ENCODE peak calls at places on chromosomes 5 and 9, in four cellular contexts. E is HL-60, K is K562, P is GM12878. Q is an unnamed sample.

GRCh38 chr5:53537711-53538110 is 22.7 kb upstream of the NDUFS4 start:
- DNase-seq in E (no peak), K (no peak), P (no peak), Q (no peak)

GRCh38 chr9:14441976-14442651 is 128.2 kb upstream of the NFIB start:
- DNase-seq in E (no peak), K (peak), P (no peak), Q (no peak)

GRCh38 chr5:56126487-56127179 is 106.5 kb downstream of the ANKRD55 start:
- DNase-seq in E (no peak), K (no peak), P (no peak), Q (no peak)

GRCh38 chr5:163682226-163682625 is 176.8 kb downstream of the MAT2B start:
- DNase-seq in K (no peak), P (no peak), E (no peak), Q (no peak)

GRCh38 chr9:129408535-129409215 is 212.2 kb downstream of the C9orf50 start:
- DNase-seq in P (no peak), E (no peak), K (peak), Q (no peak)

GRCh38 chr5:72106922-72107873 is at the start of gene MAP1B:
- DNase-seq in E (no peak), K (peak), P (no peak), Q (peak)

GRCh38 chr5:133618141-133618540 is 5.8 kb upstream of the FSTL4 start:
- DNase-seq in P (no peak), K (no peak), E (no peak), Q (no peak)

GRCh38 chr9:133597316-133597957 is 11.8 kb downstream of the FAM163B start:
- DNase-seq in E (no peak), P (no peak), K (peak), Q (no peak)

GRCh38 chr9:98263482-98264357 is 8.3 kb upstream of the TBC1D2 start:
- DNase-seq in E (peak), P (peak), K (peak), Q (peak)

GRCh38 chr9:97415146-97415545 is 3.2 kb downstream of the TDRD7 start:
- DNase-seq in E (peak), P (no peak), K (no peak), Q (no peak)

GRCh38 chr9:73081979-73082657 is 69.5 kb upstream of the ANXA1 start:
- DNase-seq in P (no peak), K (peak), E (no peak), Q (no peak)

GRCh38 chr5:30894811-30895210 is 298.7 kb upstream of the CDH6 start:
- DNase-seq in E (no peak), P (no peak), K (no peak), Q (no peak)

GRCh38 chr9:11011696-11012095 is 398.9 kb upstream of the PTPRD start:
- DNase-seq in E (no peak), P (no peak), K (no peak), Q (no peak)

GRCh38 chr5:135004376-135004775 is 29.7 kb downstream of the PITX1 start:
- DNase-seq in P (no peak), E (no peak), K (no peak), Q (no peak)

GRCh38 chr5:177431317-177432142 is 5.1 kb downstream of the GRK6 start:
- DNase-seq in P (peak), K (no peak), E (peak), Q (peak)

GRCh38 chr9:112868461-112868860 is 22.2 kb downstream of the SLC46A2 start:
- DNase-seq in K (no peak), P (no peak), E (no peak), Q (no peak)

GRCh38 chr9:23342296-23342695 is 483.7 kb downstream of the ELAVL2 start:
- DNase-seq in E (no peak), P (no peak), K (no peak), Q (no peak)

GRCh38 chr5:88882321-88883038 is 504 bp downstream of the MEF2C start:
- DNase-seq in K (peak), E (no peak), P (no peak), Q (no peak)

GRCh38 chr9:84216151-84216550 is 124.4 kb downstream of the SLC28A3 start:
- DNase-seq in E (no peak), P (no peak), K (no peak), Q (no peak)

GRCh38 chr5:143469125-143469524 is 65.6 kb upstream of the NR3C1 start:
- DNase-seq in K (peak), E (no peak), P (no peak), Q (no peak)

GRCh38 chr5:77083088-77083487 is 4.0 kb downstream of the ZBED3 start:
- DNase-seq in K (no peak), P (no peak), E (no peak), Q (no peak)

GRCh38 chr9:129873563-129873962 is 38.3 kb downstream of the USP20 start:
- DNase-seq in P (no peak), E (no peak), K (no peak), Q (no peak)

GRCh38 chr9:125805057-125805456 is 57.9 kb downstream of the PBX3 start:
- DNase-seq in P (no peak), E (no peak), K (no peak), Q (no peak)

GRCh38 chr5:178389796-178390195 is 157.2 kb upstream of the PHYKPL start:
- DNase-seq in E (no peak), P (no peak), K (no peak), Q (no peak)

DNA sequence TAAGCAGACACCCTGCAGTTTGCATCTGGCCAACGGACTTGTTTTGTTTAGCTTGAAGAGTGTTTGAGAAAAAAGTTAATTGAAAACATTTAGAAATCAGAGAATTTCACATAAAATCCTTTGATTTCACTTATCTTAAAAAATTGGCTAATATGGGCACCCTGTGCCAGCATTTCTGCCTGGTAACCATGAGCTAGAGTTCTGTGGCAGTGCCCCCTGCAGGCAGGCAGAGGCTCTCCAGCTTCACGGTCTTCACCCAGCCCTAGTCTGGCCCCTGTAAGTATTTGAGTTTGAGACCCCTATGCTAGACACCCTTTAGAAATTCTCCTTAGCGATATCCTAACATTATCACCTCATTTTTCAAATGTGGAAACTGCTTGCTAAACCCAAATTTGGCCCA is 18.8 kb upstream of the FANCC start:
- DNase-seq in P (no peak), E (no peak), K (no peak), Q (no peak)
- TF ChIP-seq SPI1 in P (no peak), E (no peak), K (no peak), Q (no peak)

GRCh38 chr5:168724227-168724626 is 145.1 kb upstream of the PANK3 start:
- DNase-seq in P (no peak), E (no peak), K (no peak), Q (no peak)
- TF ChIP-seq SPI1 in P (no peak), E (no peak), K (no peak), Q (no peak)

DNA sequence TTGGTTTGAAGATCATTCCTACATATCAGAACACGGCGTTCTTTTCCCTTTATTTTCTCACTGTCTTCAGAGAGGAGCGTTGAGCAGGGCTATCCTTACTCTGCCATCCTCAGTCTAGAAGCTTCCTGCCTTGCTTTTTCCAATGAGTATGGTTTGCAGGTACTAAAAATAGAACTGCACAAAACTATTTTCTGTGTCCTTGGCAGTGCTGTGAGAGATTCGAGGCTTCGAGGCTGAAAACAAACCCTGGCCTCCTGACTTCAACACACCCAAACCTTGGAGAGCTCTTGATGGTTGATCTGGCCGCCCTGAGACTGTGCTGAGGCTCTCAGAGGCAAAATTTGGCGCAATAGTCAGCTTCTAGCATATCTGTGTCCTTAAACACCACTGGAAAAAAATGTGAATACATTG is 78.9 kb downstream of the GOLPH3 start:
- DNase-seq in P (no peak), K (no peak), E (no peak), Q (no peak)
- TF ChIP-seq SPI1 in P (no peak), K (no peak), E (no peak), Q (no peak)

GRCh38 chr5:139064613-139065012 is 133.6 kb downstream of the SIL1 start:
- DNase-seq in K (no peak), E (no peak), P (no peak), Q (no peak)

GRCh38 chr5:139063664-139064054 is 134.5 kb downstream of the SIL1 start:
- DNase-seq in E (no peak), P (no peak), K (no peak), Q (no peak)

GRCh38 chr5:139061274-139061673 is 136.9 kb downstream of the SIL1 start:
- DNase-seq in P (no peak), K (no peak), E (no peak), Q (no peak)

GRCh38 chr5:139062910-139063663 is 135.1 kb downstream of the SIL1 start:
- DNase-seq in K (no peak), E (no peak), P (no peak), Q (no peak)

GRCh38 chr5:139061856-139062255 is 136.3 kb downstream of the SIL1 start:
- DNase-seq in K (no peak), E (no peak), P (no peak), Q (no peak)
- TF ChIP-seq SPI1 in K (no peak), E (no peak), P (no peak), Q (no peak)

GRCh38 chr9:123176230-123176629 is 92.2 kb downstream of the STRBP start:
- DNase-seq in E (no peak), K (no peak), P (peak), Q (no peak)
- TF ChIP-seq SPI1 in E (no peak), K (no peak), P (no peak), Q (no peak)

DNA sequence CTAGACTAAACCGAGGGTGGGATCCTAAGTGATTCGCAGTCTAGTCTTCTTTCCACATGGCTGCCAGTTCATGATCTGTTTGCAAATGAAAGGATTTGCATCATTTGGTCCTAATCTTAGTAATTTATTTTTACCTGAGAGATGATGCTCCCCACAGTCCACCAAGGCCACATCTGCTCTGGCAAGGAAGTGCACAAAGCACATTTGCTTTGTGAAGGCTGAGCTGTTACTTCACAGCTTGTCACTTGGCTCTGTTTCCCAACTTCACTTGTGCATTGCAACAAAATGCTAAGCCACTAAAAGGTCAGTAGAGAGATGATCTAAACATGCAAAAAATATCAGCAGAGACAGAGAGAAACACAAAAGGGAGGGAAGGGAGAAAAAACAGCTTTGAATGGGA is 128.5 kb upstream of the VLDLR start:
- DNase-seq in E (peak), P (no peak), K (no peak), Q (no peak)
- TF ChIP-seq SPI1 in E (peak), P (no peak), K (no peak), Q (no peak)

GRCh38 chr5:93186031-93186682 is 394.9 kb downstream of the NR2F1-AS1 start:
- DNase-seq in E (no peak), P (no peak), K (no peak), Q (no peak)
- TF ChIP-seq SPI1 in E (no peak), P (no peak), K (no peak), Q (no peak)

GRCh38 chr5:174281855-174282254 is 236.3 kb downstream of the NSG2 start:
- DNase-seq in P (no peak), K (no peak), E (no peak), Q (no peak)

GRCh38 chr5:174281089-174281488 is 235.6 kb downstream of the NSG2 start:
- DNase-seq in P (no peak), E (no peak), K (no peak), Q (no peak)

GRCh38 chr5:174284873-174285272 is 239.4 kb downstream of the NSG2 start:
- DNase-seq in E (no peak), K (no peak), P (no peak), Q (no peak)

GRCh38 chr5:174282391-174282790 is 236.9 kb downstream of the NSG2 start:
- DNase-seq in K (no peak), E (no peak), P (no peak), Q (no peak)

DNA sequence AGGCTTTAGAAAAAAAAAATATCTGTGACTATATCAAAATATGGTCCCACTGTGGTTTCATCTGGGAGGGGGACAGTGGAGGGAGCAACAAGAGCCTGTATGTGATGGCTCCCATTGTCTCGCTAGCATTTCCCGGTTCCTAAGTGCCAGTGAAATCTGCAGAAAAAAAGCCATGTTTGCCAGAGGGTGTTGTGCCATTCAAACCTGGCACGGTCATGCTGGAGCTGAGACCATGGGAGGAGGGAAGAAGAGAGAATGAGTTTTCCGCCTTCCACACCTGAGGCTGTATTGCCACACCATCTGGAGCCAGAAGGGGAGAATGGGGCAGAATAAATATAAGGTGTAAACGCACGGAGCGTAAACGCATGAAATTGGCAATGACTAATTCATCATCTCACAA is 237.7 kb downstream of the NSG2 start:
- DNase-seq in E (no peak), K (no peak), P (no peak), Q (no peak)
- TF ChIP-seq SPI1 in E (no peak), K (no peak), P (no peak), Q (no peak)

GRCh38 chr5:90293931-90294330 is 115.6 kb downstream of the CETN3 start:
- DNase-seq in P (no peak), E (no peak), K (no peak), Q (no peak)
- TF ChIP-seq SPI1 in P (no peak), E (no peak), K (no peak), Q (no peak)

Q was measured in GM12891.